ENCODE peak calls at places on chromosome 11, in eight cellular contexts. W, O, V, M, S, I, B and L are unnamed samples.

GRCh38 chr11:95652002-95652472 is 137.5 kb downstream of the FAM76B start:
- DNase-seq in W (no peak), V (no peak), I (no peak), M (no peak), S (no peak), O (no peak), B (no peak), L (no peak)

GRCh38 chr11:1896895-1897294 is 5.2 kb upstream of the PRR33 start:
- DNase-seq in O (no peak), M (no peak), V (no peak), I (no peak), S (no peak), B (no peak), W (no peak), L (no peak)

GRCh38 chr11:103794262-103794661 is 242.2 kb upstream of the DDI1 start:
- DNase-seq in I (no peak), W (peak), O (no peak), S (no peak), B (no peak), V (no peak), M (no peak), L (no peak)

GRCh38 chr11:120564573-120565301 is 53.2 kb downstream of the GRIK4 start:
- DNase-seq in V (no peak), I (no peak), B (peak), W (peak), S (peak), O (peak), M (peak), L (peak)

GRCh38 chr11:95093548-95093947 is 3.9 kb downstream of the ENDOD1 start:
- DNase-seq in W (no peak), B (no peak), I (no peak), O (no peak), S (no peak), V (no peak), M (no peak), L (no peak)

GRCh38 chr11:54558407-54558806 is 45.4 kb downstream of the OR4C46 start:
- DNase-seq in W (peak), M (no peak), I (no peak), S (no peak), V (no peak), B (no peak), O (no peak), L (no peak)

GRCh38 chr11:26778000-26778757 is 56.3 kb upstream of the SLC5A12 start:
- DNase-seq in O (no peak), W (peak), B (no peak), S (no peak), I (peak), V (no peak), M (no peak), L (no peak)

GRCh38 chr11:26741036-26741435 is 19.2 kb upstream of the SLC5A12 start:
- DNase-seq in I (no peak), O (no peak), S (peak), B (no peak), M (no peak), W (peak), V (no peak), L (no peak)

GRCh38 chr11:79493555-79494171 is 52.8 kb upstream of the TENM4 start:
- DNase-seq in M (peak), V (peak), B (peak), W (peak), I (peak), O (peak), S (peak), L (no peak)

GRCh38 chr11:44556735-44557409 is 8.6 kb upstream of the CD82 start:
- DNase-seq in S (peak), V (no peak), O (peak), W (peak), I (no peak), B (no peak), M (peak), L (no peak)

GRCh38 chr11:62857541-62857982 is 18.2 kb upstream of the WDR74 start:
- DNase-seq in S (no peak), M (no peak), V (no peak), O (no peak), B (peak), I (no peak), W (no peak), L (no peak)

GRCh38 chr11:111737877-111738205 is 28.3 kb downstream of the PPP2R1B start:
- DNase-seq in O (no peak), W (no peak), B (no peak), I (no peak), V (no peak), S (no peak), M (no peak), L (no peak)

GRCh38 chr11:79342686-79343085 is 98.1 kb downstream of the TENM4 start:
- DNase-seq in I (no peak), O (no peak), V (no peak), S (no peak), B (no peak), W (no peak), M (no peak), L (no peak)

GRCh38 chr11:16028406-16028805 is 327.9 kb downstream of the SOX6 start:
- DNase-seq in O (no peak), B (no peak), I (no peak), W (no peak), V (no peak), M (no peak), S (no peak), L (no peak)

GRCh38 chr11:61766353-61766841 is 14.0 kb downstream of the MYRF start:
- DNase-seq in V (no peak), O (no peak), W (peak), I (peak), B (no peak), S (no peak), M (no peak), L (no peak)

GRCh38 chr11:72146625-72147024 is 11.1 kb downstream of the FOLR3 start:
- DNase-seq in B (no peak), W (no peak), M (no peak), S (no peak), V (no peak), O (no peak), I (no peak), L (no peak)

GRCh38 chr11:45918331-45918941 is 759 bp upstream of the PEX16 start:
- DNase-seq in O (peak), V (peak), B (peak), M (peak), S (peak), I (peak), W (peak), L (no peak)

GRCh38 chr11:47156951-47157350 is 19.7 kb downstream of the ARFGAP2 start:
- DNase-seq in M (no peak), B (no peak), I (no peak), O (no peak), W (no peak), S (no peak), V (no peak), L (no peak)

GRCh38 chr11:2690261-2690575 is 9.6 kb downstream of the KCNQ1OT1 start:
- DNase-seq in W (no peak), I (no peak), B (no peak), O (no peak), S (no peak), V (no peak), M (no peak), L (no peak)

GRCh38 chr11:79486239-79486984 is 45.6 kb upstream of the TENM4 start:
- DNase-seq in B (no peak), V (no peak), I (no peak), O (no peak), W (no peak), S (no peak), M (no peak), L (no peak)

GRCh38 chr11:34653031-34653430 is 32.1 kb downstream of the EHF start:
- DNase-seq in S (no peak), M (no peak), I (no peak), W (no peak), O (no peak), B (no peak), V (no peak), L (no peak)

GRCh38 chr11:34650528-34650927 is 29.6 kb downstream of the EHF start:
- DNase-seq in S (no peak), O (no peak), I (no peak), V (no peak), W (peak), B (no peak), M (no peak), L (peak)

GRCh38 chr11:34651551-34651950 is 30.7 kb downstream of the EHF start:
- DNase-seq in V (no peak), M (peak), I (no peak), O (no peak), B (no peak), S (peak), W (no peak), L (no peak)

GRCh38 chr11:34653851-34654490 is 33.1 kb downstream of the EHF start:
- DNase-seq in S (peak), B (peak), I (peak), M (no peak), O (peak), V (no peak), W (peak), L (no peak)

DNA sequence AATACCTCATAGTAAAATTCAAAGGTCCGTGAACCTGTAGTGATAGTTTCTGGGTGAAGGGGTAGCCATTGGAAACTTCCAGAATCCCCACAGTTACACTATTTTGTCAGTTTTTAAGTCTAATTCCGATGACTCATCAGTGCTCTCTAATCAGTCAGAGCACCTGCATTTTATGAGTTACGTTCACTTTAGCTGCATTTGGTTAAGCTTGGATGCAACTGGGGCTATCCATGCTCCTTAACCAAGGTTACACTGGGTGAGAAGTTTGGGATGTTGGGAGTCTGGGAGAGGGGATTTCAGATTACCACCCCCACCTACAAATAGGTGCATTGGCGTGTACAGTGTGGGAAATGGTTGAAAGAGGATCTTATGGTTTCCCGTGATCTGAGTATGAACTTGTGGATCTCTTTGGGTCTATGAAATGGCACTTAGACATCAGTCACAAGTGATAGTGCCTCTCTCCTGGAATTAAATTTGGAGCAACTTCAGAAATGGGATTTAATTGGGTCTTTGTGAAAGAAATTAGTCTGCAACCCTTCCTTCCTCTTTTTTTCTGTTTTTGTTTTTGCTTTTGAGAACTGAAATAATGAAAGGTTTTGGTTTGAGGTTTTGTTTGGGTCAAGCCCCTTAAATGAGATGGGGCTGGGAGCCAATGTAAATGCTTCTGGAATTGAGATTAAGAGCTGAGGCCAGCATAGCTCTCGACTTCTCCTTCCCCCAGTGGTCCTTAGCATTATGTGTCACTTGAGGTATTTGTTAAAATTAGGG is 31.5 kb downstream of the EHF start:
- DNase-seq in O (no peak), I (no peak), B (no peak), S (no peak), W (no peak), V (no peak), M (no peak), L (no peak)
- H3K4me3 ChIP-seq in O (no peak), I (no peak), B (no peak), S (no peak), W (no peak), V (no peak), M (no peak), L (no peak)

GRCh38 chr11:116217006-116217405 is 555.8 kb downstream of the BUD13 start:
- DNase-seq in B (peak), O (no peak), M (peak), S (no peak), V (no peak), I (no peak), W (peak), L (no peak)
- TF ChIP-seq CTCF in B (peak), O (peak), M (peak), S (no peak), V (no peak), I (peak), W (peak), L (peak)

GRCh38 chr11:128513915-128514681 is 73.3 kb downstream of the ETS1 start:
- DNase-seq in B (no peak), W (no peak), O (no peak), S (no peak), I (no peak), V (no peak), M (no peak), L (no peak)
- H3K4me3 ChIP-seq in B (no peak), W (no peak), O (no peak), S (no peak), I (no peak), V (no peak), M (no peak), L (no peak)

DNA sequence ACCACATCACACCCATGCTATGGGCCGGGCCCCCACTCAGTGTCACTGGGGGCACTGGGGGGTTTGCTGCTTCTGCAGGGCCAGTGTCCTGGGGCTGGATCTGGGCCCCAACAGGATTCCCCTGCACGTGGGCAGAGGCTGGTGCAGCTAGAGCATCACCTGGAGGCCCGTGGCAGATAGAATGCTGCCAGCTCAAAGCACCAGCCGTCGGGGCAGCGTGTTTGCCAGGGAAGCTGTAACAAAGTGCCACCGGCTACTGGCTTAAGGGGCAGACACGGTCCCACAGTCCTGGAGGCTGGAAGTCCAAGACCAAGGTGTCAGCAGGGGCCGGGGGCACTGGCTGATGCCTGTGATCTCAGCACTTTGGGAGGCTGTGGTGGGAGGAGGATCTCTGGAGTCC is 7.1 kb downstream of the TCIRG1 start:
- DNase-seq in S (no peak), B (no peak), O (no peak), V (no peak), I (no peak), M (no peak), W (no peak), L (no peak)
- TF ChIP-seq CTCF in S (no peak), B (no peak), O (no peak), V (no peak), I (no peak), M (no peak), W (no peak), L (no peak)